ENCODE peak calls at places on chromosomes 6 and 20, in nine cellular contexts. B is pancreas, O is fibroblast of lung, Z is keratinocyte, X is mammary epithelial cell, W is upper lobe of right lung, Q is adrenal gland, P is colonic mucosa, M is DND-41. I is an unnamed sample.

GRCh38 chr6:112253505-112253841 is 894 bp downstream of the LAMA4 start:
- DNase-seq in B (no peak), O (no peak), Z (no peak), X (no peak), W (no peak), Q (no peak), P (no peak), M (no peak), I (no peak)

GRCh38 chr6:128554302-128554701 is 33.9 kb upstream of the PTPRK start:
- DNase-seq in B (no peak), O (peak; percentile 32), Z (no peak), X (no peak), W (no peak), Q (no peak), P (no peak), M (no peak), I (no peak)

GRCh38 chr6:110039996-110040383 is 61.9 kb downstream of the GPR6 start:
- DNase-seq in B (peak; percentile 14), O (peak; percentile 12), Z (no peak), X (peak; percentile 15), W (peak; percentile 66), Q (no peak), P (peak; percentile 45), M (peak; percentile 56), I (peak; percentile 70)

GRCh38 chr6:136401749-136402148 is 112.1 kb upstream of the BCLAF1 start:
- DNase-seq in B (no peak), O (peak; percentile 80), Z (no peak), X (peak; percentile 32), W (no peak), Q (no peak), P (no peak), M (no peak), I (no peak)

GRCh38 chr6:147322299-147323162 is 118.3 kb downstream of the STXBP5 start:
- DNase-seq in B (no peak), O (no peak), Z (no peak), X (no peak), W (no peak), Q (no peak), P (no peak), M (no peak), I (peak; percentile 51)

GRCh38 chr6:138833819-138834539 is 38.1 kb downstream of the ECT2L start:
- DNase-seq in B (peak; percentile 22), O (peak; percentile 43), Z (no peak), X (no peak), W (no peak), Q (no peak), P (no peak), M (no peak), I (no peak)

GRCh38 chr20:34512955-34513419 is 3.2 kb upstream of the DYNLRB1 start:
- DNase-seq in B (no peak), O (no peak), Z (no peak), X (no peak), W (no peak), Q (no peak), P (no peak), M (no peak), I (no peak)

GRCh38 chr6:159170333-159170672 is 1.1 kb downstream of the FNDC1 start:
- DNase-seq in B (no peak), O (peak; percentile 58), Z (no peak), X (no peak), W (no peak), Q (no peak), P (no peak), M (no peak), I (no peak)

GRCh38 chr6:152748843-152749242 is 1.8 kb upstream of the VIP start:
- DNase-seq in B (no peak), O (no peak), Z (no peak), X (no peak), W (no peak), Q (no peak), P (no peak), M (no peak), I (peak; percentile 5)

GRCh38 chr6:45827952-45828530 is 187.6 kb downstream of the CLIC5 start:
- DNase-seq in B (no peak), O (no peak), Z (no peak), X (no peak), W (no peak), Q (no peak), P (no peak), M (no peak), I (no peak)

GRCh38 chr6:37502703-37503485 is 3.2 kb upstream of the CCDC167 start:
- DNase-seq in B (no peak), O (no peak), Z (no peak), X (no peak), W (no peak), Q (no peak), P (no peak), M (no peak), I (no peak)

GRCh38 chr20:32216396-32217142 is 8.9 kb downstream of the POFUT1 start:
- DNase-seq in B (no peak), O (no peak), Z (no peak), X (no peak), W (no peak), Q (no peak), P (peak; percentile 84), M (no peak), I (no peak)

GRCh38 chr6:94511502-94512088 is 1065.7 kb upstream of the MANEA start:
- DNase-seq in B (no peak), O (no peak), Z (no peak), X (no peak), W (peak; percentile 40), Q (no peak), P (no peak), M (no peak), I (no peak)

GRCh38 chr6:119879731-119880130 is 530.2 kb upstream of the MAN1A1 start:
- DNase-seq in B (no peak), O (no peak), Z (no peak), X (no peak), W (no peak), Q (no peak), P (no peak), M (no peak), I (no peak)

GRCh38 chr20:5511930-5512329 is 195.2 kb upstream of the PROKR2 start:
- DNase-seq in B (no peak), O (no peak), Z (no peak), X (no peak), W (no peak), Q (no peak), P (no peak), M (no peak), I (no peak)

GRCh38 chr20:44765091-44765490 is 19.4 kb downstream of the KCNK15 start:
- DNase-seq in B (no peak), O (no peak), Z (no peak), X (no peak), W (no peak), Q (no peak), P (no peak), M (no peak), I (no peak)

GRCh38 chr20:3407426-3408250 is at the start of gene DNAAF9:
- DNase-seq in B (peak; percentile 74), O (peak; percentile 71), Z (peak; percentile 73), X (peak; percentile 90), W (peak; percentile 91), Q (peak; percentile 71), P (peak; percentile 67), M (peak; percentile 62), I (peak; percentile 73)
- TF ChIP-seq CTCF in B (no peak), O (peak; percentile 0), Z (peak; percentile 8), X (peak; percentile 40), W (peak; percentile 23), Q (peak; percentile 43), P (no peak), M (no peak), I (no peak)

DNA sequence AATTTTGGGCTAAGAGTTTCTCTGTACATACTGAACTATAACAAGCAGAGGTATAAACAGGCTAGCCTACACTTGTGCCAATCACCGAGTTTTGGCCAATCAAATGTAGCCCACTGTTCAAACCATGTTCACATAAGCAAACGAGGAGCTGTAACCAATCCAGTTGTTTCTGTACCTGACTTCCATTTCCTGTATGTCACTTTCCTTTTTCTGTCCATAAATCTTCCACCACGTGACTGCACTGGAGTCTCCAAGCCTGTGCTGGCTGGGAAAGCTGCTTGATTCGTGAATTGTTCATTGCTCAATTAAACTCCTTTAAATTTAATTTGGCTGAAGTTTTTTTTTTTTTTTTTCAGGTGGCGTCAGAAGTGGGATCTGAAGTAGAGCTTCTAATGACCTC is 332.9 kb downstream of the RNF144B start:
- DNase-seq in B (no peak), O (no peak), Z (no peak), X (no peak), W (no peak), Q (no peak), P (no peak), M (no peak), I (no peak)
- H3K27me3 ChIP-seq in B (no peaks in the 10 kb centered on the region), O (no peaks in the 10 kb centered on the region), Z (no peaks in the 10 kb centered on the region), X (no peaks in the 10 kb centered on the region), W (no peaks in the 10 kb centered on the region), Q (no peaks in the 10 kb centered on the region), P (no peaks in the 10 kb centered on the region), M (no peaks in the 10 kb centered on the region), I (no peaks in the 10 kb centered on the region)

GRCh38 chr6:90219168-90219985 is 77.3 kb downstream of the BACH2 start:
- DNase-seq in B (peak; percentile 47), O (peak; percentile 96), Z (no peak), X (no peak), W (no peak), Q (no peak), P (peak; percentile 35), M (peak; percentile 19), I (no peak)
- H3K4me3 ChIP-seq in B (no peak overlapping the region), O (peak overlapping the region; percentile 58), Z (peak overlapping the region; percentile 52), X (no peak overlapping the region), W (peak overlapping the region; percentile 17), Q (no peak overlapping the region), P (no peak overlapping the region), M (no peak overlapping the region), I (no peak overlapping the region)

GRCh38 chr6:125099211-125100017 is 54.2 kb upstream of the TPD52L1 start:
- DNase-seq in B (peak; percentile 33), O (peak; percentile 71), Z (no peak), X (peak; percentile 44), W (peak; percentile 82), Q (peak; percentile 66), P (peak; percentile 34), M (no peak), I (peak; percentile 20)

GRCh38 chr6:125094563-125094962 is 59.0 kb upstream of the TPD52L1 start:
- DNase-seq in B (no peak), O (peak; percentile 49), Z (no peak), X (peak; percentile 65), W (no peak), Q (no peak), P (no peak), M (no peak), I (no peak)

GRCh38 chr6:125098253-125098652 is 55.3 kb upstream of the TPD52L1 start:
- DNase-seq in B (no peak), O (no peak), Z (no peak), X (no peak), W (no peak), Q (no peak), P (no peak), M (no peak), I (no peak)

GRCh38 chr6:125095501-125096301 is 57.9 kb upstream of the TPD52L1 start:
- DNase-seq in B (no peak), O (peak; percentile 74), Z (no peak), X (peak; percentile 63), W (no peak), Q (no peak), P (no peak), M (no peak), I (no peak)

DNA sequence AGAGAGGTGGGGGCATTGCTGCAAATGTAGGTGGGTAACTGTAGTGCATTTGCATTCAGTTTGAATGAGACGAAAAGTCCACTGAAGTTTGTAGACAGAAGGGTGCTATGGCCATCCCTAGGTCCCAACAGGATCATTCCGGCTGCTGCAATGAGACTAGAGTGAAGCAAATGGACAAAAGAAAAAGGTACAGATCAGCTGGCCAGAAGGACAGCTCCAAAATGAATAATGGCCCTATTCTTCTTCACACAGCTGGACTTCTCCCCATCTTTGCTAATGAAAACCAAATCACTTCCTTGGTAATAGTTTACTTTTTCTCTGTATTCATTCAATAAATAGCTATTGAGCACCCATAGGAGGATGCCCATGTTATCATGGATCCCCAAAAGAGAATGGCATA is 56.4 kb upstream of the TPD52L1 start:
- DNase-seq in B (no peak), O (no peak), Z (no peak), X (no peak), W (no peak), Q (no peak), P (no peak), M (no peak), I (no peak)
- TF ChIP-seq CTCF in B (no peak), O (no peak), Z (no peak), X (no peak), W (no peak), Q (no peak), P (no peak), M (no peak), I (no peak)

I was measured in GM06990.